ENCODE peak calls at places on chromosomes 13 and 19, in seven cellular contexts. R is stomach; E is SJSA1; F is CD8-positive, alpha-beta memory T cell; O is pancreas; Y is breast epithelium; T is heart right ventricle. Q is an unnamed sample.
A peak's percentile ranks its signal among the peaks of the same experiment; 100 is the strongest.

GRCh38 chr13:20140487-20140886 is 20.4 kb downstream of the GJA3 start:
- DNase-seq in O (no peak), R (no peak), F (no peak), T (no peak), E (no peak), Y (no peak), Q (no peak)

GRCh38 chr19:13623686-13624405 is 117.6 kb upstream of the CACNA1A start:
- DNase-seq in R (no peak), O (no peak), Y (no peak), F (no peak), T (no peak), E (no peak), Q (no peak)

GRCh38 chr19:16892868-16893685 is 4.3 kb downstream of the F2RL3 start:
- DNase-seq in O (no peak), R (no peak), F (no peak), T (no peak), Y (no peak), E (no peak), Q (peak; percentile 66)

GRCh38 chr19:14511245-14511625 is 7.0 kb downstream of the DNAJB1 start:
- DNase-seq in T (no peak), R (no peak), F (no peak), E (no peak), Y (no peak), O (no peak), Q (no peak)

GRCh38 chr13:36543671-36544070 is 111.4 kb downstream of the CCNA1 start:
- DNase-seq in Y (no peak), E (no peak), R (no peak), F (no peak), T (no peak), O (no peak), Q (no peak)

GRCh38 chr13:106499905-106500304 is 35.6 kb downstream of the EFNB2 start:
- DNase-seq in T (no peak), F (no peak), O (no peak), R (no peak), Y (no peak), E (no peak), Q (no peak)

GRCh38 chr19:12543855-12544254 is 7.4 kb downstream of the ZNF564 start:
- DNase-seq in F (no peak), O (no peak), Y (no peak), T (no peak), E (no peak), R (no peak), Q (no peak)

GRCh38 chr13:32443111-32443510 is 15.2 kb upstream of the N4BP2L1 start:
- DNase-seq in E (no peak), T (no peak), F (peak; percentile 47), Y (no peak), O (no peak), R (no peak), Q (no peak)

GRCh38 chr19:2246801-2247361 is 2.2 kb upstream of the AMH start:
- DNase-seq in T (peak; percentile 73), R (peak; percentile 50), F (no peak), O (no peak), Y (no peak), E (no peak), Q (no peak)

GRCh38 chr13:114203536-114203935 is 24.5 kb downstream of the CFAP97D2 start:
- DNase-seq in F (no peak), E (no peak), Y (no peak), O (no peak), T (no peak), R (no peak), Q (no peak)

GRCh38 chr13:63184693-63185092 is 1769.0 kb upstream of the PCDH20 start:
- DNase-seq in R (no peak), F (no peak), E (no peak), T (no peak), Y (no peak), O (no peak), Q (no peak)

DNA sequence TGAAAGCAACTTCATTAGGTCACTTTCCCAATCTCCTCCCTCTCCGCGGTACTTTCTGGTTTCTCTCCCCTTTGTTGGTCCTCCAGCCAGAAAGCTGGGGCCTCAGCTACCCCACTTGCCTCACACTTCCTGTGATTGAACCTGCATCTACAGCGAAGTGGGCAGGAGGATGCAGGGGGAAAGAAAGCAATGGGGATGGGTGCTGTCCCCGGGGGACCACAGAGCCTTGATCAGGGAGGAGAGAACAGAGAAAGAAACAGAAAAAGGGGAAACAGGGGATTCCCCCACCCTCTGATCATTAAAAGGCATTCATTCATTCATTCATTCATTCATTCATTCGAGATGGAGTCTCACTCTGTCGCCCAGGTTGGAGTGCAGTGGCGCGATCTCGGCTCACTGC is 74.2 kb downstream of the TRPM4 start:
- DNase-seq in Y (no peak), R (no peak), T (no peak), E (no peak), O (no peak), F (no peak), Q (no peak)
- H3K4me3 ChIP-seq in Y (no peak overlapping the region), R (no peak overlapping the region), T (no peak overlapping the region), E (no peak overlapping the region), O (no peak overlapping the region), F (no peak overlapping the region), Q (no peak overlapping the region)

GRCh38 chr13:42075517-42075916 is 27.1 kb downstream of the DGKH start:
- DNase-seq in R (no peak), F (no peak), T (no peak), E (no peak), O (no peak), Y (no peak), Q (no peak)
- H3K4me1 ChIP-seq in R (no peaks in the 10 kb centered on the region), F (peaks cover 11% of the 10 kb centered on the region), T (no peaks in the 10 kb centered on the region), E (no peaks in the 10 kb centered on the region), O (no peaks in the 10 kb centered on the region), Y (no peaks in the 10 kb centered on the region), Q (no peaks in the 10 kb centered on the region)

DNA sequence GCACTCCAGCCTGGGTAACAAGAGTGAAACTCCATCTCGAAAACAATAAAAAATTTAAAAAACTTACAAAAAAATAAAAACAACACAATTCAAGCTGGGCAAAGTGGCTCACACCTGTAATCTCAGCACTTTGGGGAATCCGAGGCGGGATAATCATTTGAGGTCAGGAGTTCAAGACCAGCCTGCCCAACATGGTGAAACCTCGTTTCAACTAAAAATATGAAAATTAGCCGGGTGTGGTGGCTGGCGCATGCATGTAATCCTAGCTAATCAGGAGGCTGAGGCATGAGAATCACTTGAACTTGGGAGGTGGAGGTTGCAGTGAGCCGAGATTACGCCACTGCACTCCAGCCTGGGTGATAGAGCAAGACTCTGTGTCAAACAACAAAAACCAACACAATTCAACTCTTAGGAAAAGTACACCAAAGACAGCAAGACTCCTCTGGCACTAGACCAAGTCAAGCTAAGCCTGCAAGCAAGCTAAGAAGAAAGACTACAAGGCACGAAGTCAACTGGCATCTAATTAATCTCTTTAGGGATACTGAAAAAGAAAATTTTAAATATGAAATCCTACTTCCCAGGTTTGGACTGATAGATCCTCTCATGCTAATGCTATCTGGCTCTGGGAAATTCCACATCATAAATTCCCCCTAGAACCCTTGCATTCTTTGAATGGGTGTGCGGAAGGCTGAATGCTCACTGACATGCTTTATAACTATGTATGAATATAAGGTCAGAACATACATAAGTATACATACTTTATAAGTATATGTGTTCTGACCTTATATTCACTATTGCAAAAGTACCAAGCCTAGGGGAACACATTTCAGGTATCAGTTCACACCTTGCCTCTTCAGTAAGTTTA is 7.9 kb downstream of the PBX4 start:
- DNase-seq in Y (no peak), O (no peak), T (no peak), R (no peak), F (no peak), E (no peak), Q (peak; percentile 8)
- H3K27ac ChIP-seq in Y (no peak overlapping the region), O (no peak overlapping the region), T (no peak overlapping the region), R (no peak overlapping the region), F (no peak overlapping the region), E (no peak overlapping the region), Q (no peak overlapping the region)

GRCh38 chr19:42316223-42317211 is 3.4 kb downstream of the TMEM145 start:
- DNase-seq in E (no peak), F (no peak), O (no peak), R (no peak), Y (no peak), T (no peak), Q (peak; percentile 86)
- H3K4me3 ChIP-seq in E (no peak overlapping the region), F (no peak overlapping the region), O (no peak overlapping the region), R (no peak overlapping the region), Y (no peak overlapping the region), T (no peak overlapping the region), Q (no peak overlapping the region)

GRCh38 chr13:40970803-40971202 is 48.3 kb downstream of the ELF1 start:
- DNase-seq in Y (no peak), R (no peak), F (no peak), T (no peak), E (no peak), O (no peak), Q (no peak)
- H3K4me1 ChIP-seq in Y (peaks cover 14% of the 10 kb centered on the region), R (peaks cover 65% of the 10 kb centered on the region), F (peaks cover 100% of the 10 kb centered on the region), T (peaks cover 9% of the 10 kb centered on the region), E (no peaks in the 10 kb centered on the region), O (peaks cover 49% of the 10 kb centered on the region), Q (peaks cover 44% of the 10 kb centered on the region)

GRCh38 chr13:76884167-76884566 is 2.0 kb downstream of the KCTD12 start:
- DNase-seq in Y (peak; percentile 29), F (no peak), T (peak; percentile 35), R (peak; percentile 30), O (no peak), E (no peak), Q (peak; percentile 65)

GRCh38 chr13:76886292-76887061 is at the start of gene KCTD12:
- DNase-seq in R (peak; percentile 76), E (peak; percentile 51), F (peak; percentile 84), Y (peak; percentile 74), T (peak; percentile 93), O (peak; percentile 86), Q (peak; percentile 94)

GRCh38 chr13:76884571-76885202 is 1.5 kb downstream of the KCTD12 start:
- DNase-seq in Y (no peak), E (no peak), R (no peak), O (no peak), F (no peak), T (no peak), Q (no peak)

GRCh38 chr13:76886005-76886291 is 257 bp downstream of the KCTD12 start:
- DNase-seq in O (no peak), E (no peak), Y (no peak), R (no peak), F (no peak), T (no peak), Q (no peak)

DNA sequence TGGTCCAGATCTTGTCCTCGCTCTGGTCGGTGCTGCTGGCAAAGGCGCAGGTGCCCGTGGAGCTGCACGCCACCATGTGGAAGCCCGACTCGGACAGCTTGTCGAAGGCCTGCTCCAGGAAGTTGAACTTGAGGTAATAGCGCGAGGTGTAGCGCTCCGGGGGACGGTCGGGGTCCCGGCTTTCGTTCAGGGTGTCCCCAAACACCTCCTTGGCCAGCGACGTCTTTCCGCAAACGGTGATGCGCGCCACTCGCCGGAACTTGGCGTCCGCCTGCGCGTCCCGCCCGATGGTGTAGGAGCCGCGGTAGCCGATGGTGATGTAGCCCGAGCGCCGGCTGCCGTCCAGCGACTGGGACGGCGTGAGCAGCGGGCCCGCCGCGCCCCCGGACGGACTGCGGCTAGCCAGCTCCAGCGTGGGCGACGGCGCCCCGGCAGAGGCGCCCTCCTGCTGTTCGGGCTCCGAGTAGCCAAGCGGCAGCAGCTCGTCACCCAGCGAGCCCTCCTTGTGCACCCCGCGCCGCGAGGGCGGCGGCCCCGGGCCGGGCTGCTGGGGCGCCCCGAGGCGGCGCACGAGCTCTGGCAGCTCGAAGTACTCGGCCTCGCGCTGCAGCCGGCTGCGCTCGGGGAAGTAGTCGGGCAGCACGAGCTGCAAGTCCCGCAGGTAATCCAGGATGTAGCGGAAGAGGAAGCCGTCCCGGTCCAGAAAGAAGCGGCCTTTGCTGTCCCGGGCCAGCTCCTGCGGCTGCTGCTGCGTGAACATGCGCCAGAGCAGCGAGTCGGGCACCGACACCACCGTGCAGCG is 801 bp downstream of the KCTD12 start:
- DNase-seq in R (peak; percentile 73), T (peak; percentile 71), F (peak; percentile 70), O (peak; percentile 66), Y (peak; percentile 68), E (peak; percentile 44), Q (peak; percentile 90)
- H3K27ac ChIP-seq in R (peak overlapping the region; percentile 83), T (peak overlapping the region; percentile 94), F (no peak overlapping the region), O (peak overlapping the region; percentile 89), Y (peak overlapping the region; percentile 77), E (no peak overlapping the region), Q (peak overlapping the region; percentile 98)

GRCh38 chr13:77325371-77325941 is 1.4 kb downstream of the MYCBP2 start:
- DNase-seq in T (no peak), Y (no peak), E (peak; percentile 34), O (no peak), R (no peak), F (peak; percentile 61), Q (no peak)
- H3K4me3 ChIP-seq in T (peak overlapping the region; percentile 97), Y (peak overlapping the region; percentile 96), E (peak overlapping the region; percentile 78), O (peak overlapping the region; percentile 25), R (peak overlapping the region; percentile 85), F (peak overlapping the region; percentile 77), Q (peak overlapping the region; percentile 91)

Q was measured in left lung.